ENCODE peak calls at places on chromosome 3, in seven cellular contexts. S is body of pancreas, E is transverse colon, W is A549, G is GM12891, B is heart left ventricle, D is uterus. Z is an unnamed sample.

GRCh38 chr3:156628095-156628690 is 46.2 kb upstream of the TIPARP start:
- DNase-seq in E (no peak), S (no peak), G (no peak), W (no peak), B (no peak), D (no peak), Z (no peak)

GRCh38 chr3:36192901-36193300 is 187.4 kb upstream of the STAC start:
- DNase-seq in B (no peak), W (no peak), G (no peak), S (no peak), D (no peak), E (no peak), Z (no peak)

GRCh38 chr3:56758539-56758981 is 43.2 kb downstream of the ARHGEF3 start:
- DNase-seq in S (peak; percentile 53), E (no peak), W (peak; percentile 61), G (peak; percentile 42), B (no peak), D (peak; percentile 55), Z (no peak)

GRCh38 chr3:187759601-187760000 is 14.3 kb upstream of the BCL6 start:
- DNase-seq in S (no peak), E (no peak), B (no peak), G (no peak), D (no peak), W (no peak), Z (no peak)

GRCh38 chr3:44120721-44121582 is 120.7 kb upstream of the TOPAZ1 start:
- DNase-seq in S (no peak), D (no peak), E (no peak), W (no peak), G (no peak), B (no peak), Z (no peak)

GRCh38 chr3:97872209-97873042 is 50.6 kb downstream of the CRYBG3 start:
- DNase-seq in W (no peak), G (no peak), B (no peak), E (no peak), S (no peak), D (peak; percentile 23), Z (no peak)

GRCh38 chr3:87553058-87553457 is 276.7 kb upstream of the POU1F1 start:
- DNase-seq in B (no peak), E (no peak), S (no peak), G (no peak), W (no peak), D (no peak), Z (no peak)

GRCh38 chr3:141334627-141335250 is 33.6 kb upstream of the ZBTB38 start:
- DNase-seq in G (no peak), W (no peak), B (no peak), S (no peak), E (no peak), D (no peak), Z (no peak)

GRCh38 chr3:80408322-80408721 is 640.5 kb upstream of the ROBO1 start:
- DNase-seq in E (no peak), B (no peak), G (no peak), W (no peak), S (no peak), D (no peak), Z (no peak)

GRCh38 chr3:15585111-15585844 is 16.1 kb downstream of the HACL1 start:
- DNase-seq in W (no peak), E (no peak), G (no peak), S (peak; percentile 32), D (no peak), B (no peak), Z (no peak)

GRCh38 chr3:127822836-127823589 is 698 bp upstream of the MGLL start:
- DNase-seq in E (peak; percentile 82), G (peak; percentile 41), W (peak; percentile 50), D (no peak), S (peak; percentile 15), B (peak; percentile 87), Z (peak; percentile 72)

GRCh38 chr3:49401758-49402157 is 10.0 kb downstream of the RHOA start:
- DNase-seq in E (no peak), S (no peak), D (no peak), B (no peak), W (no peak), G (no peak), Z (peak; percentile 79)

GRCh38 chr3:140468407-140468806 is 209.5 kb upstream of the TRIM42 start:
- DNase-seq in B (no peak), G (no peak), S (no peak), W (no peak), D (no peak), E (no peak), Z (no peak)

GRCh38 chr3:133872781-133873180 is 22.9 kb downstream of the RAB6B start:
- DNase-seq in D (no peak), W (no peak), G (no peak), E (no peak), S (no peak), B (no peak), Z (no peak)

GRCh38 chr3:170063691-170064090 is 25.9 kb downstream of the GPR160 start:
- DNase-seq in E (no peak), D (no peak), W (no peak), B (no peak), G (no peak), S (no peak), Z (no peak)

GRCh38 chr3:33941804-33942203 is 143.4 kb downstream of the PDCD6IP start:
- DNase-seq in B (no peak), D (no peak), W (no peak), E (no peak), G (no peak), S (no peak), Z (no peak)

GRCh38 chr3:12967751-12968209 is 105.4 kb downstream of the IQSEC1 start:
- DNase-seq in B (peak; percentile 96), D (peak; percentile 91), S (peak; percentile 92), G (peak; percentile 98), W (peak; percentile 89), E (peak; percentile 93), Z (peak; percentile 92)

GRCh38 chr3:12963869-12964712 is 109.1 kb downstream of the IQSEC1 start:
- DNase-seq in E (no peak), S (no peak), D (no peak), B (peak; percentile 46), W (no peak), G (no peak), Z (no peak)

GRCh38 chr3:12964713-12965612 is 108.3 kb downstream of the IQSEC1 start:
- DNase-seq in E (no peak), S (no peak), G (no peak), W (peak; percentile 34), B (peak; percentile 38), D (no peak), Z (no peak)

GRCh38 chr3:12966847-12967750 is 106.1 kb downstream of the IQSEC1 start:
- DNase-seq in G (no peak), S (no peak), B (peak; percentile 61), D (no peak), W (no peak), E (peak; percentile 31), Z (no peak)

GRCh38 chr3:12965999-12966846 is 107.0 kb downstream of the IQSEC1 start:
- DNase-seq in G (no peak), S (no peak), D (no peak), E (no peak), W (no peak), B (peak; percentile 20), Z (no peak)
- TF ChIP-seq POLR2A in G (no peak), S (no peak), D (no peak), E (no peak), W (no peak), B (no peak), Z (no peak)

DNA sequence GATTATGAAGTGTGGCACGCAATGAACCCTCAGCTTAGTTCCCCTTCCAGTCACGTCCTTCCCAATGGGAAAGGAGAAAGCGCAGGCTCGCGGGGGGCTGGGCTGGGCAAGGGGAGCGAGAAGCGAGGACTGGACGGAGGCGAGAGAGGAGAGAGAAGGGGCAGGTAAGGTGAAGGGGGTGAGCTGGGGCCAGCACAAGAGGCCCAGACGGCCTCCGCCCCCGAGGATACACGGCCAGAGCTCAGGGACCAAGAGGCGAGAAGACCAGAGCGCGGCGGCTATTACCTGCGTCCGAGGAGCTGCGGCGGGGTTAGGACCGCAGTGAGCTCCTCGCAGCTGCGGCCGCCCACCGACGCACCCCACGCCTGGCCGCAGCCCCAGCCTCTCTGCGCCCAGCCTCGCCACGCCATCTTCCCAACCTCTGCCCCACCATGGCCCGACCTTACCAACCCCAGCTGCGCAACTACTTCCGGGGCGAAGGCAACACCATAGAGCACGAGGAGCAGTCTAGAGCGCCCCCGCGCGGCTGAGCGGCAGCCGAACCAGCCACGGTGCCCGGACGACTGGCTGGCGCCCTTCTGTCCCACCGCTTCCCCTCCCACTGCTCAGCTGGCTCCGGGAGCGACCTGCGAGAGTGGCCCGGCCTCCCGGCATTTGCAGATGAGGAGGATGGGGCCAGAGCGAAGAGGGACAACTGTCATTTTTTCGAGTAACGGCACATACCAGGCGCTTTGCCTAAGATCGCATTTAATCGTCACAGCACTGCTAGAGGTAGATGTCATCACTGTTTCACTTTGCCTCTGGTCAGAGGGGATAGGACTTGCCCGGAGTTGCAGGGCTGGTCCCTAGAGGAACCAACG is at the start of gene PARL:
- DNase-seq in B (peak; percentile 98), W (peak; percentile 89), D (peak; percentile 94), E (peak; percentile 97), S (peak; percentile 96), G (peak; percentile 93), Z (peak; percentile 98)
- TF ChIP-seq POLR2A in B (no peak), W (peak; percentile 86), D (peak; percentile 46), E (peak; percentile 79), S (peak; percentile 85), G (peak; percentile 89), Z (peak; percentile 73)

GRCh38 chr3:194141415-194142155 is 5.6 kb downstream of the HES1 start:
- DNase-seq in B (peak; percentile 95), D (peak; percentile 94), E (peak; percentile 91), S (peak; percentile 94), G (peak; percentile 74), W (peak; percentile 83), Z (peak; percentile 95)
- TF ChIP-seq POLR2A in B (no peak), D (no peak), E (peak; percentile 40), S (peak; percentile 64), G (no peak), W (no peak), Z (no peak)

GRCh38 chr3:104909721-104910120 is 457.0 kb upstream of the ALCAM start:
- DNase-seq in G (no peak), S (no peak), D (no peak), B (no peak), E (no peak), W (no peak), Z (no peak)

GRCh38 chr3:104907507-104907906 is 459.2 kb upstream of the ALCAM start:
- DNase-seq in S (no peak), D (no peak), W (no peak), G (no peak), E (no peak), B (no peak), Z (no peak)

GRCh38 chr3:104908761-104909160 is 457.9 kb upstream of the ALCAM start:
- DNase-seq in D (no peak), G (no peak), B (no peak), S (no peak), E (no peak), W (no peak), Z (no peak)

GRCh38 chr3:104911376-104911775 is 455.3 kb upstream of the ALCAM start:
- DNase-seq in G (no peak), D (no peak), S (no peak), W (no peak), B (no peak), E (no peak), Z (no peak)

DNA sequence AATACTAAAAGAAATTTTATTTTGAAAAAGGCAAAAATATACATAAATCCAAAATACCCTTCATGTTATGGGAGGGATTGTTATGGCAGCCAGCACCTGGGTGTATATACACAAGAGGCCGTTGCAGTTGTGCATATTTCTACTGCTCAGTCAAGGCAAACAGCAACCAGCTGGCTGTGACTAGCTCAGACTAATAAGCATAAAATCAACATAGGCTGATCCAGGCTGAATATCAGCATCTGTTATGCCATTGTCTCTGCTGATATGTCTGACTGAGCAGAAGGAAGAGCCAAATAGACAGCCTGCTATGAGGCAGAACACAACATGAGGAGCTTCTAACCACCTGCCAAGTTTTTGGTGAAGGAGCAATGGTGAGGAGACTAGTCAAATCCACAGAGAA is 457.5 kb upstream of the ALCAM start:
- DNase-seq in S (no peak), D (no peak), W (peak; percentile 2), G (no peak), E (no peak), B (no peak), Z (no peak)
- TF ChIP-seq POLR2A in S (no peak), D (no peak), W (no peak), G (no peak), E (no peak), B (no peak), Z (no peak)

Z was measured in upper lobe of left lung.